ENCODE peak calls at places on chromosomes 13 and 19, in six cellular contexts. N is substantia nigra, T is WTC11, W is T-helper 1 cell, I is heart right ventricle, M is iris pigment epithelial cell. S is an unnamed sample.

GRCh38 chr19:31149306-31149975 is 199.8 kb downstream of the TSHZ3 start:
- DNase-seq in M (peak), I (no peak), W (no peak), T (no peak), N (no peak), S (no peak)

GRCh38 chr13:27797228-27797624 is 4.9 kb downstream of the GSX1 start:
- DNase-seq in T (peak), N (no peak), I (no peak), W (no peak), M (no peak), S (no peak)

GRCh38 chr19:1309977-1310852 is 24.5 kb downstream of the EFNA2 start:
- DNase-seq in M (no peak), I (no peak), W (no peak), N (no peak), T (no peak), S (no peak)

GRCh38 chr13:105346141-105346766 is 1189.2 kb downstream of the EFNB2 start:
- DNase-seq in M (peak), T (no peak), W (no peak), N (no peak), I (no peak), S (no peak)

GRCh38 chr19:33407140-33407551 is 33.6 kb downstream of the CEBPG start:
- DNase-seq in T (peak), M (no peak), N (no peak), W (no peak), I (no peak), S (no peak)

GRCh38 chr13:34217343-34218094 is 399.6 kb downstream of the RFC3 start:
- DNase-seq in I (no peak), N (no peak), W (no peak), T (no peak), M (no peak), S (no peak)

GRCh38 chr13:65917731-65918130 is 1312.4 kb downstream of the PCDH9 start:
- DNase-seq in W (no peak), T (no peak), I (no peak), M (no peak), N (no peak), S (no peak)

GRCh38 chr19:51479531-51480331 is 1.4 kb downstream of the CEACAM18 start:
- DNase-seq in I (no peak), T (no peak), M (no peak), W (no peak), N (no peak), S (no peak)

GRCh38 chr19:33373701-33374405 is at the start of gene CEBPG:
- DNase-seq in I (peak), M (peak), T (peak), W (peak), N (no peak), S (peak)

GRCh38 chr13:99103536-99103935 is 97.1 kb upstream of the UBAC2 start:
- DNase-seq in W (no peak), I (no peak), M (no peak), N (no peak), T (no peak), S (no peak)

GRCh38 chr13:25762795-25763377 is 288.9 kb downstream of the SHISA2 start:
- DNase-seq in W (no peak), M (no peak), T (no peak), N (no peak), I (no peak), S (no peak)

GRCh38 chr13:52713894-52714293 is 25.7 kb downstream of the CNMD start:
- DNase-seq in W (no peak), T (no peak), N (no peak), M (no peak), I (peak), S (peak)

GRCh38 chr13:113393572-113394503 is 29.9 kb upstream of the GRTP1 start:
- DNase-seq in T (peak), I (peak), N (no peak), M (peak), W (peak), S (peak)

GRCh38 chr13:76216729-76217128 is 580.6 kb downstream of the LMO7 start:
- DNase-seq in N (no peak), W (no peak), T (no peak), I (no peak), M (no peak), S (no peak)

GRCh38 chr13:52892925-52893324 is 44.5 kb upstream of the PCDH8 start:
- DNase-seq in M (no peak), N (no peak), W (no peak), T (no peak), I (no peak), S (no peak)

GRCh38 chr13:79194272-79194671 is 211.8 kb downstream of the RBM26 start:
- DNase-seq in I (no peak), T (no peak), N (no peak), M (no peak), W (no peak), S (no peak)

GRCh38 chr13:93818345-93818744 is 591.7 kb downstream of the GPC6 start:
- DNase-seq in N (no peak), I (no peak), W (no peak), M (no peak), T (no peak), S (no peak)

GRCh38 chr19:39406656-39407393 is at the start of gene ZFP36:
- DNase-seq in I (peak), T (peak), W (peak), M (peak), N (peak), S (peak)

GRCh38 chr19:28873301-28873700 is 339.6 kb downstream of the UQCRFS1 start:
- DNase-seq in N (no peak), M (no peak), W (no peak), I (no peak), T (no peak), S (no peak)

GRCh38 chr13:99865420-99865930 is 106.1 kb downstream of the ZIC5 start:
- DNase-seq in T (no peak), M (no peak), N (no peak), I (no peak), W (no peak), S (no peak)

GRCh38 chr13:76668716-76669115 is 217.5 kb downstream of the KCTD12 start:
- DNase-seq in T (no peak), N (no peak), M (no peak), W (no peak), I (no peak), S (no peak)

GRCh38 chr13:66301482-66301881 is 928.7 kb downstream of the PCDH9 start:
- DNase-seq in M (no peak), W (no peak), N (no peak), T (no peak), I (no peak), S (no peak)